ENCODE peak calls at places on chromosomes 7 and 10, in eight cellular contexts. One of them, this sample, is unnamed.

GRCh38 chr7:26995664-26996063 is 100.1 kb downstream of the HOXA1 start:
- DNase-seq in fibroblast of mammary gland: no peak
- DNase-seq in endodermal cell: no peak
- DNase-seq in mucosa of descending colon: no peak
- DNase-seq in brain microvascular endothelial cell: no peak
- DNase-seq in adrenal gland: no peak
- DNase-seq in tibial nerve: no peak
- DNase-seq in cardiac fibroblast: no peak
- DNase-seq in this sample: no peak

GRCh38 chr10:102710604-102711003 is 3.6 kb downstream of the ARL3 start:
- DNase-seq in mucosa of descending colon: no peak
- DNase-seq in tibial nerve: no peak
- DNase-seq in brain microvascular endothelial cell: peak
- DNase-seq in cardiac fibroblast: peak
- DNase-seq in fibroblast of mammary gland: peak
- DNase-seq in adrenal gland: no peak
- DNase-seq in endodermal cell: no peak
- DNase-seq in this sample: peak

GRCh38 chr10:67772894-67773511 is 65.0 kb downstream of the DNAJC12 start:
- DNase-seq in mucosa of descending colon: no peak
- DNase-seq in endodermal cell: no peak
- DNase-seq in adrenal gland: no peak
- DNase-seq in cardiac fibroblast: peak
- DNase-seq in brain microvascular endothelial cell: peak
- DNase-seq in tibial nerve: no peak
- DNase-seq in fibroblast of mammary gland: peak
- DNase-seq in this sample: peak

GRCh38 chr10:118840071-118840775 is 85.5 kb upstream of the CACUL1 start:
- DNase-seq in tibial nerve: no peak
- DNase-seq in adrenal gland: no peak
- DNase-seq in mucosa of descending colon: peak
- DNase-seq in fibroblast of mammary gland: peak
- DNase-seq in cardiac fibroblast: peak
- DNase-seq in endodermal cell: peak
- DNase-seq in brain microvascular endothelial cell: peak
- DNase-seq in this sample: no peak

GRCh38 chr10:1287493-1288480 is 231.6 kb downstream of the WDR37 start:
- DNase-seq in endodermal cell: no peak
- DNase-seq in fibroblast of mammary gland: no peak
- DNase-seq in adrenal gland: no peak
- DNase-seq in cardiac fibroblast: no peak
- DNase-seq in brain microvascular endothelial cell: no peak
- DNase-seq in mucosa of descending colon: no peak
- DNase-seq in tibial nerve: no peak
- DNase-seq in this sample: no peak

GRCh38 chr7:50317221-50317678 is 12.7 kb downstream of the IKZF1 start:
- DNase-seq in fibroblast of mammary gland: no peak
- DNase-seq in brain microvascular endothelial cell: no peak
- DNase-seq in endodermal cell: no peak
- DNase-seq in cardiac fibroblast: no peak
- DNase-seq in mucosa of descending colon: no peak
- DNase-seq in adrenal gland: no peak
- DNase-seq in tibial nerve: no peak
- DNase-seq in this sample: no peak

GRCh38 chr10:134743-135600 is at the start of gene ZMYND11:
- DNase-seq in mucosa of descending colon: peak
- DNase-seq in adrenal gland: peak
- DNase-seq in brain microvascular endothelial cell: peak
- DNase-seq in cardiac fibroblast: peak
- DNase-seq in endodermal cell: peak
- DNase-seq in tibial nerve: peak
- DNase-seq in fibroblast of mammary gland: peak
- DNase-seq in this sample: peak

GRCh38 chr10:71741029-71741428 is 21.5 kb upstream of the C10orf105 start:
- DNase-seq in adrenal gland: no peak
- DNase-seq in cardiac fibroblast: no peak
- DNase-seq in tibial nerve: no peak
- DNase-seq in brain microvascular endothelial cell: no peak
- DNase-seq in mucosa of descending colon: no peak
- DNase-seq in fibroblast of mammary gland: no peak
- DNase-seq in endodermal cell: no peak
- DNase-seq in this sample: no peak

GRCh38 chr10:123808873-123809272 is 82.7 kb downstream of the CPXM2 start:
- DNase-seq in endodermal cell: no peak
- DNase-seq in cardiac fibroblast: peak
- DNase-seq in tibial nerve: no peak
- DNase-seq in adrenal gland: no peak
- DNase-seq in fibroblast of mammary gland: peak
- DNase-seq in brain microvascular endothelial cell: peak
- DNase-seq in mucosa of descending colon: no peak
- DNase-seq in this sample: peak

GRCh38 chr7:512541-513311 is 6.9 kb downstream of the PDGFA start:
- DNase-seq in mucosa of descending colon: peak
- DNase-seq in adrenal gland: no peak
- DNase-seq in tibial nerve: no peak
- DNase-seq in cardiac fibroblast: no peak
- DNase-seq in fibroblast of mammary gland: no peak
- DNase-seq in endodermal cell: no peak
- DNase-seq in brain microvascular endothelial cell: no peak
- DNase-seq in this sample: peak

GRCh38 chr7:96321041-96321669 is 743 bp downstream of the SLC25A13 start:
- DNase-seq in mucosa of descending colon: no peak
- DNase-seq in brain microvascular endothelial cell: peak
- DNase-seq in tibial nerve: peak
- DNase-seq in endodermal cell: peak
- DNase-seq in fibroblast of mammary gland: peak
- DNase-seq in adrenal gland: peak
- DNase-seq in cardiac fibroblast: peak
- DNase-seq in this sample: peak

GRCh38 chr7:4077980-4078379 is 604.1 kb upstream of the FOXK1 start:
- DNase-seq in brain microvascular endothelial cell: no peak
- DNase-seq in cardiac fibroblast: no peak
- DNase-seq in mucosa of descending colon: no peak
- DNase-seq in tibial nerve: no peak
- DNase-seq in fibroblast of mammary gland: no peak
- DNase-seq in endodermal cell: peak
- DNase-seq in adrenal gland: no peak
- DNase-seq in this sample: no peak

GRCh38 chr10:74962517-74962916 is 136.1 kb downstream of the KAT6B start:
- DNase-seq in fibroblast of mammary gland: no peak
- DNase-seq in brain microvascular endothelial cell: no peak
- DNase-seq in tibial nerve: no peak
- DNase-seq in cardiac fibroblast: no peak
- DNase-seq in adrenal gland: no peak
- DNase-seq in mucosa of descending colon: no peak
- DNase-seq in endodermal cell: no peak
- DNase-seq in this sample: no peak

GRCh38 chr7:17095001-17095574 is 203.4 kb upstream of the AHR start:
- DNase-seq in adrenal gland: no peak
- DNase-seq in fibroblast of mammary gland: peak
- DNase-seq in endodermal cell: no peak
- DNase-seq in tibial nerve: peak
- DNase-seq in brain microvascular endothelial cell: no peak
- DNase-seq in mucosa of descending colon: no peak
- DNase-seq in cardiac fibroblast: no peak
- DNase-seq in this sample: peak

GRCh38 chr10:128530301-128530700 is 404.1 kb upstream of the MKI67 start:
- DNase-seq in tibial nerve: peak
- DNase-seq in cardiac fibroblast: peak
- DNase-seq in endodermal cell: no peak
- DNase-seq in adrenal gland: no peak
- DNase-seq in fibroblast of mammary gland: peak
- DNase-seq in brain microvascular endothelial cell: no peak
- DNase-seq in mucosa of descending colon: no peak
- DNase-seq in this sample: no peak
- TF ChIP-seq CTCF in tibial nerve: peak
- TF ChIP-seq CTCF in cardiac fibroblast: peak
- TF ChIP-seq CTCF in endodermal cell: peak
- TF ChIP-seq CTCF in adrenal gland: peak
- TF ChIP-seq CTCF in fibroblast of mammary gland: peak
- TF ChIP-seq CTCF in brain microvascular endothelial cell: no peak
- TF ChIP-seq CTCF in mucosa of descending colon: no peak
- TF ChIP-seq CTCF in this sample: peak

GRCh38 chr7:13989138-13989943 is at the start of gene ETV1:
- DNase-seq in tibial nerve: peak
- DNase-seq in brain microvascular endothelial cell: peak
- DNase-seq in cardiac fibroblast: peak
- DNase-seq in mucosa of descending colon: peak
- DNase-seq in endodermal cell: peak
- DNase-seq in fibroblast of mammary gland: peak
- DNase-seq in adrenal gland: peak
- DNase-seq in this sample: peak
- H3K4me3 ChIP-seq in tibial nerve: peak
- H3K4me3 ChIP-seq in brain microvascular endothelial cell: peak
- H3K4me3 ChIP-seq in cardiac fibroblast: peak
- H3K4me3 ChIP-seq in mucosa of descending colon: no peak
- H3K4me3 ChIP-seq in endodermal cell: peak
- H3K4me3 ChIP-seq in fibroblast of mammary gland: peak
- H3K4me3 ChIP-seq in adrenal gland: peak
- H3K4me3 ChIP-seq in this sample: peak

GRCh38 chr10:101052285-101052684 is 9.5 kb upstream of the KAZALD1 start:
- DNase-seq in cardiac fibroblast: peak
- DNase-seq in fibroblast of mammary gland: peak
- DNase-seq in adrenal gland: peak
- DNase-seq in brain microvascular endothelial cell: peak
- DNase-seq in tibial nerve: no peak
- DNase-seq in endodermal cell: no peak
- DNase-seq in mucosa of descending colon: no peak
- DNase-seq in this sample: peak

GRCh38 chr10:101056365-101057151 is 5.2 kb upstream of the KAZALD1 start:
- DNase-seq in fibroblast of mammary gland: no peak
- DNase-seq in endodermal cell: no peak
- DNase-seq in brain microvascular endothelial cell: no peak
- DNase-seq in tibial nerve: no peak
- DNase-seq in cardiac fibroblast: no peak
- DNase-seq in adrenal gland: no peak
- DNase-seq in mucosa of descending colon: no peak
- DNase-seq in this sample: no peak

GRCh38 chr10:101054351-101054750 is 7.4 kb upstream of the KAZALD1 start:
- DNase-seq in brain microvascular endothelial cell: no peak
- DNase-seq in tibial nerve: no peak
- DNase-seq in cardiac fibroblast: no peak
- DNase-seq in adrenal gland: no peak
- DNase-seq in mucosa of descending colon: no peak
- DNase-seq in fibroblast of mammary gland: no peak
- DNase-seq in endodermal cell: no peak
- DNase-seq in this sample: no peak

GRCh38 chr10:101053516-101053915 is 8.3 kb upstream of the KAZALD1 start:
- DNase-seq in mucosa of descending colon: no peak
- DNase-seq in adrenal gland: no peak
- DNase-seq in fibroblast of mammary gland: peak
- DNase-seq in endodermal cell: no peak
- DNase-seq in tibial nerve: no peak
- DNase-seq in cardiac fibroblast: peak
- DNase-seq in brain microvascular endothelial cell: no peak
- DNase-seq in this sample: no peak

GRCh38 chr10:101055416-101055815 is 6.4 kb upstream of the KAZALD1 start:
- DNase-seq in fibroblast of mammary gland: no peak
- DNase-seq in endodermal cell: no peak
- DNase-seq in tibial nerve: no peak
- DNase-seq in mucosa of descending colon: no peak
- DNase-seq in adrenal gland: no peak
- DNase-seq in cardiac fibroblast: no peak
- DNase-seq in brain microvascular endothelial cell: no peak
- DNase-seq in this sample: no peak
- TF ChIP-seq CTCF in fibroblast of mammary gland: no peak
- TF ChIP-seq CTCF in endodermal cell: peak
- TF ChIP-seq CTCF in tibial nerve: no peak
- TF ChIP-seq CTCF in mucosa of descending colon: no peak
- TF ChIP-seq CTCF in adrenal gland: no peak
- TF ChIP-seq CTCF in cardiac fibroblast: no peak
- TF ChIP-seq CTCF in brain microvascular endothelial cell: peak
- TF ChIP-seq CTCF in this sample: peak

DNA sequence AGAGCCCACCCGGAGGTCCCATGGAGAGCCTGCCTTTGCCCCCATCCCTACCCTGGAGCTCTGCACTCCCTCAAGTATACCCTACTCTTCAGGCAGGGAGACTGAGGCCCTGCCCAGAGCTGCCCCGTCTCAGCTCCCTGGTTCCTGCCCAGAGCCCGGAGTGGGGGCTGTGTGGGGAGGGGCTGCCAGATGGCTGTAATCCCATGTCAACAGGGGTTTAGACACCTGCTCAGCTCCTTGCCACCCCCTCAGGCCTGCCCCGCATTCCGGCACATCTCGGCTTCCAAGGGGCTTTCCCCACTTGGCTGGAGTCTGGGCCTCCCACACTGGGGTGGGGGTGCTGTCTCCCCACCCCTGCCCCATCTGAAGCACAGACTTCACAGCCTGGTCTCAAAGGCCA is 20.9 kb upstream of the LFNG start:
- DNase-seq in fibroblast of mammary gland: no peak
- DNase-seq in endodermal cell: no peak
- DNase-seq in tibial nerve: no peak
- DNase-seq in mucosa of descending colon: no peak
- DNase-seq in adrenal gland: no peak
- DNase-seq in brain microvascular endothelial cell: no peak
- DNase-seq in cardiac fibroblast: no peak
- DNase-seq in this sample: no peak
- H3K4me3 ChIP-seq in fibroblast of mammary gland: no peak
- H3K4me3 ChIP-seq in endodermal cell: no peak
- H3K4me3 ChIP-seq in tibial nerve: no peak
- H3K4me3 ChIP-seq in mucosa of descending colon: no peak
- H3K4me3 ChIP-seq in adrenal gland: no peak
- H3K4me3 ChIP-seq in brain microvascular endothelial cell: no peak
- H3K4me3 ChIP-seq in cardiac fibroblast: no peak
- H3K4me3 ChIP-seq in this sample: no peak

GRCh38 chr7:102125127-102125561 is 161.5 kb upstream of the SH2B2 start:
- DNase-seq in adrenal gland: peak
- DNase-seq in endodermal cell: peak
- DNase-seq in mucosa of descending colon: no peak
- DNase-seq in cardiac fibroblast: peak
- DNase-seq in tibial nerve: peak
- DNase-seq in brain microvascular endothelial cell: peak
- DNase-seq in fibroblast of mammary gland: peak
- DNase-seq in this sample: peak
- TF ChIP-seq CTCF in adrenal gland: no peak
- TF ChIP-seq CTCF in endodermal cell: no peak
- TF ChIP-seq CTCF in mucosa of descending colon: no peak
- TF ChIP-seq CTCF in cardiac fibroblast: no peak
- TF ChIP-seq CTCF in tibial nerve: peak
- TF ChIP-seq CTCF in brain microvascular endothelial cell: peak
- TF ChIP-seq CTCF in fibroblast of mammary gland: no peak
- TF ChIP-seq CTCF in this sample: peak

GRCh38 chr10:13990392-13990805 is 340.3 kb downstream of the FRMD4A start:
- DNase-seq in tibial nerve: peak
- DNase-seq in mucosa of descending colon: no peak
- DNase-seq in fibroblast of mammary gland: peak
- DNase-seq in cardiac fibroblast: peak
- DNase-seq in brain microvascular endothelial cell: no peak
- DNase-seq in endodermal cell: no peak
- DNase-seq in adrenal gland: peak
- DNase-seq in this sample: no peak
- H3K4me3 ChIP-seq in tibial nerve: peak
- H3K4me3 ChIP-seq in mucosa of descending colon: no peak
- H3K4me3 ChIP-seq in fibroblast of mammary gland: no peak
- H3K4me3 ChIP-seq in cardiac fibroblast: no peak
- H3K4me3 ChIP-seq in brain microvascular endothelial cell: no peak
- H3K4me3 ChIP-seq in endodermal cell: no peak
- H3K4me3 ChIP-seq in adrenal gland: no peak
- H3K4me3 ChIP-seq in this sample: no peak